ENCODE peak calls at places on chromosomes 6 and 20, in ten cellular contexts. B, E, J, F, S, V, L, K, C and W are unnamed samples.

GRCh38 chr6:17450825-17451224 is 57.4 kb downstream of the CAP2 start:
- DNase-seq in K (no peak), F (no peak), V (no peak), E (no peak), C (no peak), L (no peak), S (no peak), B (no peak), J (no peak), W (no peak)

GRCh38 chr6:113363866-113364265 is 493.3 kb upstream of the MARCKS start:
- DNase-seq in C (no peak), B (no peak), E (no peak), J (no peak), F (no peak), K (no peak), V (no peak), L (no peak), S (no peak), W (no peak)

GRCh38 chr6:8819446-8819845 is 384.1 kb upstream of the SLC35B3 start:
- DNase-seq in C (no peak), S (no peak), B (no peak), F (no peak), V (no peak), J (no peak), K (no peak), L (no peak), E (no peak), W (no peak)

GRCh38 chr6:4136354-4136831 is 1.0 kb upstream of the ECI2 start:
- DNase-seq in L (no peak), J (no peak), B (no peak), E (no peak), C (no peak), V (no peak), K (no peak), F (no peak), S (no peak), W (no peak)

GRCh38 chr6:13614126-13614925 is 809 bp upstream of the NOL7 start:
- DNase-seq in K (peak; percentile 81), C (peak; percentile 69), E (no peak), V (peak; percentile 47), S (no peak), L (no peak), F (peak; percentile 75), B (peak; percentile 50), J (no peak), W (no peak)

GRCh38 chr6:40347571-40348011 is 239.6 kb downstream of the LRFN2 start:
- DNase-seq in J (peak; percentile 53), V (peak; percentile 15), F (no peak), E (peak; percentile 29), B (no peak), S (no peak), K (no peak), C (no peak), L (no peak), W (peak; percentile 35)

GRCh38 chr20:47704746-47705496 is 80.4 kb downstream of the SULF2 start:
- DNase-seq in J (no peak), L (no peak), F (peak; percentile 28), C (no peak), V (no peak), B (no peak), S (no peak), E (no peak), K (no peak), W (no peak)

GRCh38 chr6:36852481-36853147 is 13.4 kb upstream of the CPNE5 start:
- DNase-seq in F (no peak), V (peak; percentile 42), S (no peak), B (no peak), L (no peak), J (peak; percentile 62), C (peak; percentile 68), E (peak; percentile 57), K (no peak), W (peak; percentile 79)

GRCh38 chr20:44398303-44398702 is 42.8 kb downstream of the HNF4A start:
- DNase-seq in C (no peak), K (no peak), J (no peak), L (no peak), V (no peak), E (no peak), F (no peak), B (no peak), S (no peak), W (no peak)

DNA sequence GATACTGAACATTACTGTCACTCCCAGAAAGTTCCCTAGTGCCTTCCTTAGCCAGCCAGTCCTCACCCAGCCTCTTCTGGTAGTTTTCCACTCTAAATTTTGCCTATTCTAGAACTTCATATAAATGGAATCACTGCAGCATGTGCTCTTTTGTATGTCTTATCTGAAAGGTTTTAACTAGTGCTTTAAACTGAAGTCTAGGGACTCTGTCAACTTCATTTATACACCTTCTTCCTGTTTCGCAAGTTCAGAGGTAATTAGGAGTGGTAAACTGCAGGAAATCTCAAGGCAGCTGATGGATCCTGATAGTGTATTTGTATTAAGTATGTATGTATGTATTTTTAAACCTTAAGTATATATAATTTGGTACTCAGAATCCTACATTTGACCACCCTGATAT is 94.3 kb downstream of the TCP11 start:
- DNase-seq in F (no peak), J (no peak), K (no peak), V (no peak), E (no peak), S (no peak), B (no peak), C (no peak), L (no peak), W (no peak)
- H3K4me1 ChIP-seq in F (peaks cover 99% of the 10 kb centered on the region), J (peaks cover 27% of the 10 kb centered on the region), K (peaks cover 92% of the 10 kb centered on the region), V (peaks cover 87% of the 10 kb centered on the region), E (peaks cover 88% of the 10 kb centered on the region), S (peaks cover 60% of the 10 kb centered on the region), B (peaks cover 99% of the 10 kb centered on the region), C (peaks cover 70% of the 10 kb centered on the region), L (peaks cover 17% of the 10 kb centered on the region), W (peaks cover 88% of the 10 kb centered on the region)

GRCh38 chr20:59446361-59446760 is 145.9 kb downstream of the EDN3 start:
- DNase-seq in E (no peak), F (no peak), B (no peak), S (no peak), L (no peak), K (no peak), C (no peak), V (no peak), J (no peak), W (no peak)
- H3K4me1 ChIP-seq in E (no peaks in the 10 kb centered on the region), F (no peaks in the 10 kb centered on the region), B (no peaks in the 10 kb centered on the region), S (no peaks in the 10 kb centered on the region), L (no peaks in the 10 kb centered on the region), K (no peaks in the 10 kb centered on the region), C (peaks cover 4% of the 10 kb centered on the region), V (no peaks in the 10 kb centered on the region), J (no peaks in the 10 kb centered on the region), W (no peaks in the 10 kb centered on the region)

DNA sequence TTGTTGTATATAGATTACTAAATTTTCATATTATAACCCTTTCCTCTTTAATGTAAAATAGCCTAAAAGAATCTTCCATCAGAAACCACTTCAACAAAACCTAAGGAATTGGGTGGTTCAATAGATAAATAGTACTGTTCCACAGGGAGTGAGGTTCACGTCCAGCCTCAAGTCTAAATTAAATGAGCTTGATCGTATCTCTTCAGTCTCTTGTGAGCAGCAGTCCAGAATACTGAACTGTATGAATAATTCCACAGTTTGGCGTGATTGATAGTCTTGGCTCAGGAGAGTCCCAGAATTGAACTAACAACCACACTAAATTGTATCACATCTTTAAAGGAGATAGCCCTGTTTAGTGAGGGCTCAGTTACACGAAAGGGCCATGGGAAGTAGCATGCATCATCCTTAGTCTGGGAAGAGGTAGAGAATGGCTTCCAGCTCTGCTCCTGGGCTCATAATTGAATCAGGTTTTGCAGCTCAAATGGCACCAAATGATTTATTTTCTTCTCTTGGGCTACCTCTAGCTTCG is 224.6 kb downstream of the PACRG start:
- DNase-seq in L (no peak), K (no peak), S (no peak), V (no peak), B (no peak), E (no peak), F (no peak), C (no peak), J (no peak), W (no peak)
- H3K4me1 ChIP-seq in L (no peaks in the 10 kb centered on the region), K (no peaks in the 10 kb centered on the region), S (no peaks in the 10 kb centered on the region), V (no peaks in the 10 kb centered on the region), B (no peaks in the 10 kb centered on the region), E (no peaks in the 10 kb centered on the region), F (no peaks in the 10 kb centered on the region), C (no peaks in the 10 kb centered on the region), J (no peaks in the 10 kb centered on the region), W (no peaks in the 10 kb centered on the region)

GRCh38 chr20:11694467-11694866 is 223.2 kb upstream of the BTBD3 start:
- DNase-seq in E (no peak), L (no peak), C (no peak), V (no peak), K (no peak), B (no peak), S (no peak), J (no peak), F (no peak), W (no peak)

GRCh38 chr20:11691766-11692165 is 225.9 kb upstream of the BTBD3 start:
- DNase-seq in C (no peak), L (no peak), E (no peak), F (no peak), S (no peak), V (no peak), B (no peak), K (no peak), J (no peak), W (no peak)

GRCh38 chr20:11697055-11697454 is 220.6 kb upstream of the BTBD3 start:
- DNase-seq in J (peak; percentile 75), S (no peak), B (no peak), V (no peak), F (no peak), C (peak; percentile 40), K (no peak), L (no peak), E (no peak), W (no peak)

GRCh38 chr20:11689262-11689661 is 228.4 kb upstream of the BTBD3 start:
- DNase-seq in C (no peak), S (no peak), V (no peak), K (no peak), E (no peak), J (no peak), F (no peak), L (no peak), B (no peak), W (no peak)

GRCh38 chr20:11692567-11692966 is 225.1 kb upstream of the BTBD3 start:
- DNase-seq in C (no peak), L (no peak), J (no peak), S (no peak), B (no peak), E (no peak), K (no peak), V (no peak), F (no peak), W (no peak)
- H3K4me1 ChIP-seq in C (no peaks in the 10 kb centered on the region), L (no peaks in the 10 kb centered on the region), J (no peaks in the 10 kb centered on the region), S (no peaks in the 10 kb centered on the region), B (peaks cover 4% of the 10 kb centered on the region), E (no peaks in the 10 kb centered on the region), K (no peaks in the 10 kb centered on the region), V (no peaks in the 10 kb centered on the region), F (peaks cover 11% of the 10 kb centered on the region), W (no peaks in the 10 kb centered on the region)